ENCODE peak calls at places on chromosomes 11 and 22, in seven cellular contexts. One of them, this sample, is unnamed.

GRCh38 chr11:13465909-13466371 is 2.9 kb upstream of the BTBD10 start:
- DNase-seq in HFF-Myc: peak
- DNase-seq in fibroblast of the aortic adventitia: peak
- DNase-seq in OCI-LY7: peak
- DNase-seq in AG09309: no peak
- DNase-seq in mammary epithelial cell: no peak
- DNase-seq in heart left ventricle: no peak
- DNase-seq in this sample: no peak

GRCh38 chr22:31036671-31037550 is 44.2 kb upstream of the SMTN start:
- DNase-seq in HFF-Myc: peak
- DNase-seq in fibroblast of the aortic adventitia: peak
- DNase-seq in OCI-LY7: no peak
- DNase-seq in AG09309: peak
- DNase-seq in mammary epithelial cell: peak
- DNase-seq in heart left ventricle: peak
- DNase-seq in this sample: no peak

GRCh38 chr11:44624761-44625221 is 59.3 kb downstream of the CD82 start:
- DNase-seq in HFF-Myc: no peak
- DNase-seq in fibroblast of the aortic adventitia: no peak
- DNase-seq in OCI-LY7: no peak
- DNase-seq in AG09309: no peak
- DNase-seq in mammary epithelial cell: no peak
- DNase-seq in heart left ventricle: no peak
- DNase-seq in this sample: peak

GRCh38 chr11:38173671-38174070 is 1575.6 kb upstream of the RAG2 start:
- DNase-seq in HFF-Myc: no peak
- DNase-seq in fibroblast of the aortic adventitia: no peak
- DNase-seq in OCI-LY7: no peak
- DNase-seq in AG09309: no peak
- DNase-seq in mammary epithelial cell: no peak
- DNase-seq in heart left ventricle: no peak
- DNase-seq in this sample: no peak

GRCh38 chr11:31887180-31887579 is 76.1 kb upstream of the PAX6 start:
- DNase-seq in HFF-Myc: no peak
- DNase-seq in fibroblast of the aortic adventitia: no peak
- DNase-seq in OCI-LY7: no peak
- DNase-seq in AG09309: no peak
- DNase-seq in mammary epithelial cell: no peak
- DNase-seq in heart left ventricle: no peak
- DNase-seq in this sample: no peak

GRCh38 chr11:64268687-64269379 is 15.6 kb downstream of the BAD start:
- DNase-seq in HFF-Myc: no peak
- DNase-seq in fibroblast of the aortic adventitia: peak
- DNase-seq in OCI-LY7: peak
- DNase-seq in AG09309: no peak
- DNase-seq in mammary epithelial cell: peak
- DNase-seq in heart left ventricle: peak
- DNase-seq in this sample: no peak

GRCh38 chr22:22348127-22348814 is 103.7 kb downstream of the VPREB1 start:
- DNase-seq in HFF-Myc: no peak
- DNase-seq in fibroblast of the aortic adventitia: no peak
- DNase-seq in OCI-LY7: peak
- DNase-seq in AG09309: no peak
- DNase-seq in mammary epithelial cell: no peak
- DNase-seq in heart left ventricle: no peak
- DNase-seq in this sample: no peak

GRCh38 chr11:27412192-27412691 is 49.2 kb upstream of the CCDC34 start:
- DNase-seq in HFF-Myc: no peak
- DNase-seq in fibroblast of the aortic adventitia: no peak
- DNase-seq in OCI-LY7: no peak
- DNase-seq in AG09309: no peak
- DNase-seq in mammary epithelial cell: no peak
- DNase-seq in heart left ventricle: no peak
- DNase-seq in this sample: no peak

GRCh38 chr11:133830931-133831907 is 14.1 kb downstream of the SPATA19 start:
- DNase-seq in HFF-Myc: no peak
- DNase-seq in fibroblast of the aortic adventitia: no peak
- DNase-seq in OCI-LY7: no peak
- DNase-seq in AG09309: no peak
- DNase-seq in mammary epithelial cell: no peak
- DNase-seq in heart left ventricle: no peak
- DNase-seq in this sample: no peak

GRCh38 chr11:119975561-119976152 is 162.3 kb downstream of the TRIM29 start:
- DNase-seq in HFF-Myc: no peak
- DNase-seq in fibroblast of the aortic adventitia: no peak
- DNase-seq in OCI-LY7: no peak
- DNase-seq in AG09309: no peak
- DNase-seq in mammary epithelial cell: no peak
- DNase-seq in heart left ventricle: peak
- DNase-seq in this sample: no peak

GRCh38 chr11:23846902-23847422 is 649.9 kb upstream of the LUZP2 start:
- DNase-seq in HFF-Myc: no peak
- DNase-seq in fibroblast of the aortic adventitia: peak
- DNase-seq in OCI-LY7: no peak
- DNase-seq in AG09309: no peak
- DNase-seq in mammary epithelial cell: no peak
- DNase-seq in heart left ventricle: no peak
- DNase-seq in this sample: no peak

GRCh38 chr22:24398409-24398808 is 29.0 kb upstream of the ADORA2A start:
- DNase-seq in HFF-Myc: no peak
- DNase-seq in fibroblast of the aortic adventitia: no peak
- DNase-seq in OCI-LY7: peak
- DNase-seq in AG09309: no peak
- DNase-seq in mammary epithelial cell: no peak
- DNase-seq in heart left ventricle: no peak
- DNase-seq in this sample: no peak

GRCh38 chr11:62922653-62923371 is 1.6 kb upstream of the CHRM1 start:
- DNase-seq in HFF-Myc: no peak
- DNase-seq in fibroblast of the aortic adventitia: no peak
- DNase-seq in OCI-LY7: peak
- DNase-seq in AG09309: no peak
- DNase-seq in mammary epithelial cell: no peak
- DNase-seq in heart left ventricle: no peak
- DNase-seq in this sample: no peak

GRCh38 chr11:128719556-128719824 is 25.6 kb downstream of the FLI1 start:
- DNase-seq in HFF-Myc: no peak
- DNase-seq in fibroblast of the aortic adventitia: no peak
- DNase-seq in OCI-LY7: no peak
- DNase-seq in AG09309: no peak
- DNase-seq in mammary epithelial cell: no peak
- DNase-seq in heart left ventricle: no peak
- DNase-seq in this sample: no peak
- H3K4me3 ChIP-seq in HFF-Myc: no peak
- H3K4me3 ChIP-seq in fibroblast of the aortic adventitia: no peak
- H3K4me3 ChIP-seq in OCI-LY7: peak
- H3K4me3 ChIP-seq in AG09309: no peak
- H3K4me3 ChIP-seq in mammary epithelial cell: no peak
- H3K4me3 ChIP-seq in heart left ventricle: no peak
- H3K4me3 ChIP-seq in this sample: no peak

DNA sequence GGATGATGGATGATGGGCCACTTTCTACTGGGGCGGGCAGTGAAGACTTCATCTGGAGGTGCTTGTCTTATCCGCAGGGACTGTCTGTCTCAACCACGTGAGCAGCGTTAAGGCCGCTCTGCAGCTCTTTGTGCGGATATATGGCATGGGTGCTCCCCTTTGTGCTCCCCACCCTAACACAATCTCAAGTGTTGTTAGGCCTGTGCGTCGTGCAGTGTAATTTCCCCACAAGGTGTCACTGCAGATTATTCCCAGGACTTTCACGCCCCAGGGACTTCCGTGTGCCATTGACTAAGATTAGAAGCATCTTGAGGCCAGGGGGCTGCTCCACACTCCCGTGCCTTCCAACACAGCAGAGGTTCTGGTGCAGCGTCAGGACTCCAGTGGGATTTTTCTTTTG is 65.3 kb downstream of the TBC1D22A start:
- DNase-seq in HFF-Myc: no peak
- DNase-seq in fibroblast of the aortic adventitia: no peak
- DNase-seq in OCI-LY7: no peak
- DNase-seq in AG09309: no peak
- DNase-seq in mammary epithelial cell: no peak
- DNase-seq in heart left ventricle: no peak
- DNase-seq in this sample: no peak
- TF ChIP-seq CTCF in HFF-Myc: no peak
- TF ChIP-seq CTCF in fibroblast of the aortic adventitia: no peak
- TF ChIP-seq CTCF in OCI-LY7: no peak
- TF ChIP-seq CTCF in AG09309: peak
- TF ChIP-seq CTCF in mammary epithelial cell: no peak
- TF ChIP-seq CTCF in heart left ventricle: no peak
- TF ChIP-seq CTCF in this sample: no peak

GRCh38 chr11:12173111-12173510 is 62.7 kb downstream of the MICAL2 start:
- DNase-seq in HFF-Myc: no peak
- DNase-seq in fibroblast of the aortic adventitia: no peak
- DNase-seq in OCI-LY7: no peak
- DNase-seq in AG09309: no peak
- DNase-seq in mammary epithelial cell: no peak
- DNase-seq in heart left ventricle: no peak
- DNase-seq in this sample: no peak
- H3K4me3 ChIP-seq in HFF-Myc: no peak
- H3K4me3 ChIP-seq in fibroblast of the aortic adventitia: no peak
- H3K4me3 ChIP-seq in OCI-LY7: no peak
- H3K4me3 ChIP-seq in AG09309: no peak
- H3K4me3 ChIP-seq in mammary epithelial cell: no peak
- H3K4me3 ChIP-seq in heart left ventricle: no peak
- H3K4me3 ChIP-seq in this sample: no peak

GRCh38 chr11:109747839-109748238 is 325.8 kb downstream of the C11orf87 start:
- DNase-seq in HFF-Myc: no peak
- DNase-seq in fibroblast of the aortic adventitia: no peak
- DNase-seq in OCI-LY7: no peak
- DNase-seq in AG09309: no peak
- DNase-seq in mammary epithelial cell: no peak
- DNase-seq in heart left ventricle: no peak
- DNase-seq in this sample: no peak
- TF ChIP-seq CTCF in HFF-Myc: no peak
- TF ChIP-seq CTCF in fibroblast of the aortic adventitia: no peak
- TF ChIP-seq CTCF in OCI-LY7: no peak
- TF ChIP-seq CTCF in AG09309: no peak
- TF ChIP-seq CTCF in mammary epithelial cell: no peak
- TF ChIP-seq CTCF in heart left ventricle: no peak
- TF ChIP-seq CTCF in this sample: no peak

GRCh38 chr11:123482225-123482624 is 52.2 kb downstream of the GRAMD1B start:
- DNase-seq in HFF-Myc: no peak
- DNase-seq in fibroblast of the aortic adventitia: no peak
- DNase-seq in OCI-LY7: no peak
- DNase-seq in AG09309: no peak
- DNase-seq in mammary epithelial cell: no peak
- DNase-seq in heart left ventricle: no peak
- DNase-seq in this sample: no peak

GRCh38 chr11:123479048-123479837 is 49.2 kb downstream of the GRAMD1B start:
- DNase-seq in HFF-Myc: no peak
- DNase-seq in fibroblast of the aortic adventitia: no peak
- DNase-seq in OCI-LY7: peak
- DNase-seq in AG09309: no peak
- DNase-seq in mammary epithelial cell: no peak
- DNase-seq in heart left ventricle: no peak
- DNase-seq in this sample: no peak

GRCh38 chr11:123478352-123478986 is 48.4 kb downstream of the GRAMD1B start:
- DNase-seq in HFF-Myc: peak
- DNase-seq in fibroblast of the aortic adventitia: peak
- DNase-seq in OCI-LY7: peak
- DNase-seq in AG09309: no peak
- DNase-seq in mammary epithelial cell: peak
- DNase-seq in heart left ventricle: peak
- DNase-seq in this sample: peak

GRCh38 chr11:123481647-123482046 is 51.6 kb downstream of the GRAMD1B start:
- DNase-seq in HFF-Myc: no peak
- DNase-seq in fibroblast of the aortic adventitia: no peak
- DNase-seq in OCI-LY7: no peak
- DNase-seq in AG09309: no peak
- DNase-seq in mammary epithelial cell: no peak
- DNase-seq in heart left ventricle: no peak
- DNase-seq in this sample: no peak

GRCh38 chr11:123480290-123480815 is 50.3 kb downstream of the GRAMD1B start:
- DNase-seq in HFF-Myc: no peak
- DNase-seq in fibroblast of the aortic adventitia: no peak
- DNase-seq in OCI-LY7: no peak
- DNase-seq in AG09309: no peak
- DNase-seq in mammary epithelial cell: no peak
- DNase-seq in heart left ventricle: no peak
- DNase-seq in this sample: no peak
- H3K4me3 ChIP-seq in HFF-Myc: no peak
- H3K4me3 ChIP-seq in fibroblast of the aortic adventitia: no peak
- H3K4me3 ChIP-seq in OCI-LY7: no peak
- H3K4me3 ChIP-seq in AG09309: no peak
- H3K4me3 ChIP-seq in mammary epithelial cell: no peak
- H3K4me3 ChIP-seq in heart left ventricle: no peak
- H3K4me3 ChIP-seq in this sample: no peak

DNA sequence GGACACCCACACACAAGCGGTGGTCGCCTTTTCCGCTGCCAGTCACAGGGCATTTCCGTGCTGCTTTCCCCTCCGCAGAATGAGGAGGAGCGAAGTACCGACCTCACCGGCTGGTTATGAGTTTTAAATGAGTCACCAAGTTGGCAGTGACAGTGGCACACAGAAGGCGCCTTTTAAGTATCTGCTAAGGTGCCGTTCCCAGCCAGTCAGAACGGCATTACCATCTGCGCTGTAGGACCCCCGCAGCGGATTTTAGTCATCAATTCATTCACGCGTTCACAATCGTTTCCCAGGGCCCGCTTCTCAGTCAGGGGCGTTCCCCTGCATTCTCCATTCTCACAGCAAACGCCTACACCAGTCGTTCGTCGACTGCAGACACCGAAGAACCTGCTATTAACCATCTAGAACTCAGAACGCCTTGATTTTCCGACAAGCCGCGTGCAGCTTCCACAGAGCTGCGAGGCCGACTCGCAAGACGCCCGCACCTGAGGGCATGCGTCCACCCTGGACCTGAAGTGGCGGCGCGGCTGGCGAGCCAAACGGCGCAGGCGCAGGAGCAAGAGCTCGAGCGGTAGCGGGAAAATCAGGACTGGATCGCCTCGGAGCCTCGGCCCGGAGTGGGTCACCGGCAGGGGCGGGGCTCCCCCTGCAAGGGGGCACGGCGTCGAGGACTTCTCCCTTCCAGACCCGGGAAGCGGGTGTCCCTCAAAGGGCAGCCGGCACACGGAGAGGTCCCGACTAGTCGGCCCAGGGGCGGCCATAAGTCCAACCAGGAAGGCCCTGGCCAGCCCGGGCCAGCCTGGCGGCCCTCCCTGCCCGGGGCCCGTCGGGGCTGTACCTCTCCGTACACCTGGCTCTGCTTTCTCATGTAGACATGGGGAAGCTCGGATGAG is 642 bp downstream of the CYP2R1 start:
- DNase-seq in HFF-Myc: peak
- DNase-seq in fibroblast of the aortic adventitia: peak
- DNase-seq in OCI-LY7: peak
- DNase-seq in AG09309: peak
- DNase-seq in mammary epithelial cell: peak
- DNase-seq in heart left ventricle: peak
- DNase-seq in this sample: peak
- TF ChIP-seq CTCF in HFF-Myc: no peak
- TF ChIP-seq CTCF in fibroblast of the aortic adventitia: no peak
- TF ChIP-seq CTCF in OCI-LY7: no peak
- TF ChIP-seq CTCF in AG09309: no peak
- TF ChIP-seq CTCF in mammary epithelial cell: no peak
- TF ChIP-seq CTCF in heart left ventricle: no peak
- TF ChIP-seq CTCF in this sample: no peak

GRCh38 chr11:8870461-8871282 is 40.3 kb upstream of the AKIP1 start:
- DNase-seq in HFF-Myc: no peak
- DNase-seq in fibroblast of the aortic adventitia: peak
- DNase-seq in OCI-LY7: no peak
- DNase-seq in AG09309: no peak
- DNase-seq in mammary epithelial cell: peak
- DNase-seq in heart left ventricle: peak
- DNase-seq in this sample: peak
- H3K4me3 ChIP-seq in HFF-Myc: peak
- H3K4me3 ChIP-seq in fibroblast of the aortic adventitia: peak
- H3K4me3 ChIP-seq in OCI-LY7: no peak
- H3K4me3 ChIP-seq in AG09309: peak
- H3K4me3 ChIP-seq in mammary epithelial cell: peak
- H3K4me3 ChIP-seq in heart left ventricle: peak
- H3K4me3 ChIP-seq in this sample: peak

This sample was measured in lung.